ENCODE peak calls at places on chromosomes 4 and X, in six cellular contexts. X is MM.1S, W is neural progenitor cell, L is fibroblast of lung, F is upper lobe of right lung, M is sigmoid colon. C is an unnamed sample.

GRCh38 chr4:123787710-123788109 is 391.1 kb downstream of the SPRY1 start:
- DNase-seq in X (no peak), W (no peak), L (no peak), F (no peak), M (no peak), C (no peak)

GRCh38 chrX:12137982-12138365 is 299 bp upstream of the FRMPD4 start:
- DNase-seq in X (no peak), W (peak; percentile 33), L (peak; percentile 9), F (no peak), M (no peak), C (no peak)

GRCh38 chr4:2333916-2334644 is 72.2 kb upstream of the MXD4 start:
- DNase-seq in X (no peak), W (no peak), L (no peak), F (no peak), M (no peak), C (no peak)

GRCh38 chr4:158850371-158850770 is 81.5 kb downstream of the FNIP2 start:
- DNase-seq in X (no peak), W (no peak), L (no peak), F (no peak), M (no peak), C (no peak)

GRCh38 chr4:101101072-101101471 is 246.3 kb downstream of the PPP3CA start:
- DNase-seq in X (no peak), W (no peak), L (no peak), F (no peak), M (no peak), C (no peak)

GRCh38 chr4:18844726-18845125 is 823.2 kb upstream of the LCORL start:
- DNase-seq in X (no peak), W (no peak), L (peak; percentile 77), F (no peak), M (no peak), C (no peak)

GRCh38 chr4:176879370-176880116 is 86.8 kb upstream of the VEGFC start:
- DNase-seq in X (no peak), W (no peak), L (no peak), F (no peak), M (no peak), C (no peak)

GRCh38 chr4:89703831-89704230 is 133.1 kb downstream of the SNCA start:
- DNase-seq in X (no peak), W (no peak), L (no peak), F (no peak), M (no peak), C (no peak)

GRCh38 chr4:185709802-185710486 is 102.0 kb downstream of the SORBS2 start:
- DNase-seq in X (no peak), W (no peak), L (peak; percentile 50), F (no peak), M (no peak), C (no peak)

GRCh38 chr4:117001077-117001476 is 84.3 kb downstream of the TRAM1L1 start:
- DNase-seq in X (no peak), W (peak; percentile 39), L (no peak), F (no peak), M (no peak), C (no peak)

GRCh38 chr4:1012031-1012739 is 759 bp downstream of the FGFRL1 start:
- DNase-seq in X (no peak), W (peak; percentile 77), L (peak; percentile 58), F (peak; percentile 81), M (peak; percentile 78), C (peak; percentile 54)

GRCh38 chr4:55386073-55386472 is 9.7 kb upstream of the TMEM165 start:
- DNase-seq in X (no peak), W (peak; percentile 47), L (peak; percentile 49), F (no peak), M (no peak), C (no peak)

GRCh38 chr4:123401466-123402175 is 5.0 kb downstream of the SPRY1 start:
- DNase-seq in X (no peak), W (no peak), L (no peak), F (no peak), M (no peak), C (no peak)

GRCh38 chrX:68648960-68649359 is 1.5 kb downstream of the STARD8 start:
- DNase-seq in X (no peak), W (peak; percentile 66), L (peak; percentile 27), F (no peak), M (no peak), C (no peak)

GRCh38 chr4:3303840-3304715 is 11.3 kb downstream of the RGS12 start:
- DNase-seq in X (no peak), W (no peak), L (no peak), F (peak; percentile 29), M (no peak), C (no peak)

GRCh38 chr4:128310266-128310697 is 22.7 kb upstream of the PGRMC2 start:
- DNase-seq in X (no peak), W (peak; percentile 47), L (no peak), F (no peak), M (no peak), C (peak; percentile 22)

GRCh38 chrX:119942173-119942819 is 1.3 kb downstream of the NKAP start:
- DNase-seq in X (no peak), W (no peak), L (no peak), F (no peak), M (no peak), C (no peak)

GRCh38 chr4:153591441-153591840 is 92.6 kb upstream of the TLR2 start:
- DNase-seq in X (no peak), W (no peak), L (no peak), F (no peak), M (no peak), C (no peak)

GRCh38 chrX:153650959-153651358 is 4.0 kb downstream of the DUSP9 start:
- DNase-seq in X (no peak), W (no peak), L (no peak), F (no peak), M (no peak), C (peak; percentile 0)

GRCh38 chr4:105496899-105497298 is 23.0 kb upstream of the PPA2 start:
- DNase-seq in X (peak; percentile 33), W (peak; percentile 37), L (no peak), F (no peak), M (no peak), C (no peak)
- TF ChIP-seq CTCF in X (peak; percentile 54), W (peak; percentile 53), L (no peak), F (peak; percentile 23), M (no peak), C (peak; percentile 27)

GRCh38 chr4:99645638-99646037 is 12.0 kb downstream of the C4orf54 start:
- DNase-seq in X (no peak), W (no peak), L (no peak), F (no peak), M (no peak), C (no peak)

GRCh38 chr4:99640676-99641075 is 17.0 kb downstream of the C4orf54 start:
- DNase-seq in X (no peak), W (peak; percentile 50), L (no peak), F (no peak), M (no peak), C (no peak)

GRCh38 chr4:99645036-99645435 is 12.6 kb downstream of the C4orf54 start:
- DNase-seq in X (no peak), W (peak; percentile 69), L (no peak), F (no peak), M (no peak), C (no peak)

GRCh38 chr4:99644453-99644852 is 13.2 kb downstream of the C4orf54 start:
- DNase-seq in X (no peak), W (no peak), L (no peak), F (no peak), M (no peak), C (no peak)

GRCh38 chr4:99642725-99643489 is 14.7 kb downstream of the C4orf54 start:
- DNase-seq in X (no peak), W (no peak), L (no peak), F (no peak), M (peak; percentile 81), C (peak; percentile 76)
- H3K4me3 ChIP-seq in X (no peak overlapping the region), W (no peak overlapping the region), L (no peak overlapping the region), F (no peak overlapping the region), M (no peak overlapping the region), C (no peak overlapping the region)

GRCh38 chr4:82623284-82623683 is 61.5 kb upstream of the TMEM150C start:
- DNase-seq in X (no peak), W (no peak), L (no peak), F (no peak), M (no peak), C (no peak)

GRCh38 chr4:82629238-82630000 is 67.6 kb upstream of the TMEM150C start:
- DNase-seq in X (no peak), W (no peak), L (no peak), F (no peak), M (no peak), C (no peak)

GRCh38 chr4:82624819-82625218 is 63.0 kb upstream of the TMEM150C start:
- DNase-seq in X (no peak), W (no peak), L (no peak), F (no peak), M (no peak), C (no peak)

GRCh38 chr4:82630079-82630478 is 68.3 kb upstream of the TMEM150C start:
- DNase-seq in X (no peak), W (no peak), L (no peak), F (no peak), M (no peak), C (no peak)

DNA sequence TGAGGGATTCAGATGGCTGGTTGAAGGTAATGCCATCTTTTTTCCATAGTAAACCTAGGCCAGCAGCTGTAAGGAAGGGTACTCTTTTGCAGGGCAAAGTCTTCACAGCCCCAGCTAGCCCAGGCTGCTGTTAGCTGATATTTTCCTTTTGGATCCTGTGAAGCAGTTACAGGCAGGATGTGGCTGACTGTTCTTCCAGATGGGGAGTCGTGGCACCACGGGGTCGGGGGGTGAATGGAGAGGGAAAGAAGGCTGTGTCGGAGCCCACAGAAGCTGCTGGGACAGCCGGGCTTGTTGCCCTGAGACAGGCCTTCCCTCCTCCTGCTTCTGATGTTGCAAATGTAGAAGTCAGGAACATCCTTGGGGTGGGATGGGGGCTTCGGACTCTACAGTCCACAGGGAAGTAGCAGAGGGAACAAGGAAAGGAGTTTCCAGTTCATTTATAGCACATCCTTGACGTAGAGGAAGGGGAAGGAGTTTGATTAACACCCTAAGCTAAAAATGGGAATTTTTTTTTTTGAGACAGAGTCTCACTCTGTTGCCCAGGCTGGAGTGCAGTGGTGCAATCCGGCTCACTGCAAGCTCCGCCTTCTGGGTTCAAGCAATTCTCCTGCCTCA is 64.6 kb upstream of the TMEM150C start:
- DNase-seq in X (no peak), W (no peak), L (no peak), F (no peak), M (no peak), C (no peak)
- H3K4me1 ChIP-seq in X (no peaks in the 10 kb centered on the region), W (peaks cover 4% of the 10 kb centered on the region), L (no peaks in the 10 kb centered on the region), F (no peaks in the 10 kb centered on the region), M (no peaks in the 10 kb centered on the region), C (no peaks in the 10 kb centered on the region)

GRCh38 chrX:103918584-103919335 is 43.7 kb upstream of the TMSB15B start:
- DNase-seq in X (peak; percentile 56), W (peak; percentile 85), L (peak; percentile 77), F (peak; percentile 78), M (peak; percentile 85), C (peak; percentile 45)

GRCh38 chrX:103918050-103918449 is 44.4 kb upstream of the TMSB15B start:
- DNase-seq in X (peak; percentile 67), W (peak; percentile 85), L (peak; percentile 68), F (no peak), M (peak; percentile 77), C (peak; percentile 31)

GRCh38 chrX:103913356-103914020 is 48.9 kb upstream of the TMSB15B start:
- DNase-seq in X (no peak), W (no peak), L (peak; percentile 48), F (no peak), M (no peak), C (no peak)

DNA sequence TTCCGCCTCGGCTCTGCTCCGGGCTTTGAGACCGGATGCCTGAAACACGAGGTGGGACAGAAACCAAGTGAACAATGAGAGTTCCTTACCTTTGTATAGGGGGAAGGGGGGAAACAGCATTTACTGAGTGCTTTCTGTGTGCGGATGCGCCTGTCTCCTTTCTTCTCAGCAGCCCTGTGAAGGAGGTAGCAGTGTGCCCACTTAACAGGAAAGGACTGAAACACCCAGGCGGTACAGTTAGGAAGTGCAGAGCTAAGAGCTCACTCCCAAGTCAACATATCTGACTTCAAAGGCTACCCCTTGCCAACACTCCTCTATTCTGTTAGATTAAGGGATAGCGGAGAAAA is 43.1 kb upstream of the TMSB15B start:
- DNase-seq in X (peak; percentile 68), W (no peak), L (peak; percentile 54), F (no peak), M (no peak), C (no peak)
- TF ChIP-seq CTCF in X (peak; percentile 36), W (peak; percentile 22), L (peak; percentile 52), F (peak; percentile 35), M (peak; percentile 38), C (no peak)

C was measured in heart left ventricle.